ENCODE peak calls at places on chromosomes 16 and 17, in eight cellular contexts. One of them, this sample, is unnamed. For H3K9me3, the result is how much of the 10 kb centered on the place peaks cover.

GRCh38 chr17:58281511-58282011 is 826 bp upstream of the MPO start:
- DNase-seq in CD4-positive, CD25-positive, alpha-beta regulatory T cell: no peak
- DNase-seq in lower lobe of right lung: no peak
- DNase-seq in HepG2: no peak
- DNase-seq in Caco-2: no peak
- DNase-seq in PC-3: no peak
- DNase-seq in tibial artery: no peak
- DNase-seq in cardiac muscle cell: no peak
- DNase-seq in this sample: no peak

GRCh38 chr16:11796227-11797165 is 562 bp downstream of the ZC3H7A start:
- DNase-seq in PC-3: peak
- DNase-seq in tibial artery: peak
- DNase-seq in lower lobe of right lung: peak
- DNase-seq in cardiac muscle cell: peak
- DNase-seq in Caco-2: peak
- DNase-seq in CD4-positive, CD25-positive, alpha-beta regulatory T cell: peak
- DNase-seq in HepG2: peak
- DNase-seq in this sample: peak

GRCh38 chr17:38897176-38897575 is 27.3 kb downstream of the LASP1 start:
- DNase-seq in cardiac muscle cell: no peak
- DNase-seq in PC-3: no peak
- DNase-seq in Caco-2: no peak
- DNase-seq in HepG2: no peak
- DNase-seq in CD4-positive, CD25-positive, alpha-beta regulatory T cell: no peak
- DNase-seq in tibial artery: no peak
- DNase-seq in lower lobe of right lung: no peak
- DNase-seq in this sample: no peak

GRCh38 chr16:67428146-67428731 is 2.7 kb upstream of the HSD11B2 start:
- DNase-seq in Caco-2: peak
- DNase-seq in CD4-positive, CD25-positive, alpha-beta regulatory T cell: peak
- DNase-seq in HepG2: peak
- DNase-seq in cardiac muscle cell: peak
- DNase-seq in PC-3: peak
- DNase-seq in tibial artery: no peak
- DNase-seq in lower lobe of right lung: peak
- DNase-seq in this sample: no peak

GRCh38 chr17:8629371-8630226 is 926 bp downstream of the MYH10 start:
- DNase-seq in tibial artery: peak
- DNase-seq in CD4-positive, CD25-positive, alpha-beta regulatory T cell: peak
- DNase-seq in HepG2: no peak
- DNase-seq in PC-3: no peak
- DNase-seq in Caco-2: peak
- DNase-seq in cardiac muscle cell: peak
- DNase-seq in lower lobe of right lung: peak
- DNase-seq in this sample: peak

GRCh38 chr17:1169913-1170312 is 9.9 kb downstream of the ABR start:
- DNase-seq in HepG2: no peak
- DNase-seq in CD4-positive, CD25-positive, alpha-beta regulatory T cell: no peak
- DNase-seq in PC-3: no peak
- DNase-seq in lower lobe of right lung: no peak
- DNase-seq in tibial artery: no peak
- DNase-seq in Caco-2: no peak
- DNase-seq in cardiac muscle cell: no peak
- DNase-seq in this sample: no peak

GRCh38 chr17:55706808-55707773 is 15.6 kb downstream of the TMEM100 start:
- DNase-seq in PC-3: no peak
- DNase-seq in tibial artery: no peak
- DNase-seq in CD4-positive, CD25-positive, alpha-beta regulatory T cell: no peak
- DNase-seq in Caco-2: no peak
- DNase-seq in cardiac muscle cell: peak
- DNase-seq in lower lobe of right lung: no peak
- DNase-seq in HepG2: no peak
- DNase-seq in this sample: no peak

GRCh38 chr16:82995927-82996441 is 369.2 kb downstream of the CDH13 start:
- DNase-seq in HepG2: no peak
- DNase-seq in tibial artery: no peak
- DNase-seq in lower lobe of right lung: no peak
- DNase-seq in CD4-positive, CD25-positive, alpha-beta regulatory T cell: no peak
- DNase-seq in cardiac muscle cell: no peak
- DNase-seq in Caco-2: no peak
- DNase-seq in PC-3: no peak
- DNase-seq in this sample: no peak

GRCh38 chr16:10988164-10988803 is 43.9 kb downstream of the CLEC16A start:
- DNase-seq in cardiac muscle cell: no peak
- DNase-seq in CD4-positive, CD25-positive, alpha-beta regulatory T cell: peak
- DNase-seq in PC-3: peak
- DNase-seq in tibial artery: no peak
- DNase-seq in Caco-2: no peak
- DNase-seq in HepG2: no peak
- DNase-seq in lower lobe of right lung: peak
- DNase-seq in this sample: no peak

GRCh38 chr16:49737541-49737940 is 118.4 kb downstream of the ZNF423 start:
- DNase-seq in CD4-positive, CD25-positive, alpha-beta regulatory T cell: no peak
- DNase-seq in HepG2: no peak
- DNase-seq in cardiac muscle cell: no peak
- DNase-seq in PC-3: no peak
- DNase-seq in Caco-2: no peak
- DNase-seq in lower lobe of right lung: no peak
- DNase-seq in tibial artery: no peak
- DNase-seq in this sample: no peak

GRCh38 chr17:77420804-77421634 is 280.2 kb downstream of the SEC14L1 start:
- DNase-seq in tibial artery: no peak
- DNase-seq in Caco-2: no peak
- DNase-seq in PC-3: no peak
- DNase-seq in HepG2: no peak
- DNase-seq in cardiac muscle cell: peak
- DNase-seq in lower lobe of right lung: no peak
- DNase-seq in CD4-positive, CD25-positive, alpha-beta regulatory T cell: no peak
- DNase-seq in this sample: peak

GRCh38 chr17:47850373-47850691 is 631 bp downstream of the SP6 start:
- DNase-seq in PC-3: peak
- DNase-seq in lower lobe of right lung: no peak
- DNase-seq in cardiac muscle cell: no peak
- DNase-seq in tibial artery: no peak
- DNase-seq in Caco-2: no peak
- DNase-seq in CD4-positive, CD25-positive, alpha-beta regulatory T cell: no peak
- DNase-seq in HepG2: no peak
- DNase-seq in this sample: no peak

GRCh38 chr17:10127819-10128375 is 70.5 kb downstream of the GAS7 start:
- DNase-seq in HepG2: no peak
- DNase-seq in lower lobe of right lung: peak
- DNase-seq in PC-3: no peak
- DNase-seq in tibial artery: peak
- DNase-seq in cardiac muscle cell: no peak
- DNase-seq in Caco-2: no peak
- DNase-seq in CD4-positive, CD25-positive, alpha-beta regulatory T cell: no peak
- DNase-seq in this sample: no peak

GRCh38 chr16:7550096-7550495 is 217.5 kb downstream of the RBFOX1 start:
- DNase-seq in CD4-positive, CD25-positive, alpha-beta regulatory T cell: no peak
- DNase-seq in cardiac muscle cell: no peak
- DNase-seq in Caco-2: no peak
- DNase-seq in PC-3: no peak
- DNase-seq in lower lobe of right lung: no peak
- DNase-seq in tibial artery: no peak
- DNase-seq in HepG2: no peak
- DNase-seq in this sample: no peak

GRCh38 chr17:60496051-60496450 is 30.0 kb downstream of the APPBP2 start:
- DNase-seq in PC-3: no peak
- DNase-seq in Caco-2: no peak
- DNase-seq in tibial artery: no peak
- DNase-seq in CD4-positive, CD25-positive, alpha-beta regulatory T cell: no peak
- DNase-seq in lower lobe of right lung: no peak
- DNase-seq in HepG2: no peak
- DNase-seq in cardiac muscle cell: no peak
- DNase-seq in this sample: no peak
- H3K9me3 ChIP-seq in PC-3: under half
- H3K9me3 ChIP-seq in Caco-2: under half
- H3K9me3 ChIP-seq in tibial artery: under half
- H3K9me3 ChIP-seq in CD4-positive, CD25-positive, alpha-beta regulatory T cell: under half
- H3K9me3 ChIP-seq in lower lobe of right lung: under half
- H3K9me3 ChIP-seq in HepG2: under half
- H3K9me3 ChIP-seq in cardiac muscle cell: under half
- H3K9me3 ChIP-seq in this sample: under half

GRCh38 chr16:79644977-79645667 is 44.6 kb upstream of the MAF start:
- DNase-seq in cardiac muscle cell: no peak
- DNase-seq in lower lobe of right lung: no peak
- DNase-seq in CD4-positive, CD25-positive, alpha-beta regulatory T cell: no peak
- DNase-seq in tibial artery: no peak
- DNase-seq in Caco-2: no peak
- DNase-seq in HepG2: no peak
- DNase-seq in PC-3: no peak
- DNase-seq in this sample: no peak

GRCh38 chr16:79642652-79643051 is 42.1 kb upstream of the MAF start:
- DNase-seq in HepG2: no peak
- DNase-seq in lower lobe of right lung: no peak
- DNase-seq in PC-3: no peak
- DNase-seq in CD4-positive, CD25-positive, alpha-beta regulatory T cell: no peak
- DNase-seq in tibial artery: no peak
- DNase-seq in Caco-2: no peak
- DNase-seq in cardiac muscle cell: no peak
- DNase-seq in this sample: no peak

GRCh38 chr16:79638386-79639106 is 38.0 kb upstream of the MAF start:
- DNase-seq in tibial artery: no peak
- DNase-seq in PC-3: no peak
- DNase-seq in lower lobe of right lung: no peak
- DNase-seq in cardiac muscle cell: no peak
- DNase-seq in CD4-positive, CD25-positive, alpha-beta regulatory T cell: no peak
- DNase-seq in Caco-2: no peak
- DNase-seq in HepG2: no peak
- DNase-seq in this sample: no peak

GRCh38 chr16:79635488-79635887 is 35.0 kb upstream of the MAF start:
- DNase-seq in CD4-positive, CD25-positive, alpha-beta regulatory T cell: no peak
- DNase-seq in PC-3: no peak
- DNase-seq in tibial artery: no peak
- DNase-seq in cardiac muscle cell: no peak
- DNase-seq in lower lobe of right lung: no peak
- DNase-seq in Caco-2: no peak
- DNase-seq in HepG2: no peak
- DNase-seq in this sample: no peak

DNA sequence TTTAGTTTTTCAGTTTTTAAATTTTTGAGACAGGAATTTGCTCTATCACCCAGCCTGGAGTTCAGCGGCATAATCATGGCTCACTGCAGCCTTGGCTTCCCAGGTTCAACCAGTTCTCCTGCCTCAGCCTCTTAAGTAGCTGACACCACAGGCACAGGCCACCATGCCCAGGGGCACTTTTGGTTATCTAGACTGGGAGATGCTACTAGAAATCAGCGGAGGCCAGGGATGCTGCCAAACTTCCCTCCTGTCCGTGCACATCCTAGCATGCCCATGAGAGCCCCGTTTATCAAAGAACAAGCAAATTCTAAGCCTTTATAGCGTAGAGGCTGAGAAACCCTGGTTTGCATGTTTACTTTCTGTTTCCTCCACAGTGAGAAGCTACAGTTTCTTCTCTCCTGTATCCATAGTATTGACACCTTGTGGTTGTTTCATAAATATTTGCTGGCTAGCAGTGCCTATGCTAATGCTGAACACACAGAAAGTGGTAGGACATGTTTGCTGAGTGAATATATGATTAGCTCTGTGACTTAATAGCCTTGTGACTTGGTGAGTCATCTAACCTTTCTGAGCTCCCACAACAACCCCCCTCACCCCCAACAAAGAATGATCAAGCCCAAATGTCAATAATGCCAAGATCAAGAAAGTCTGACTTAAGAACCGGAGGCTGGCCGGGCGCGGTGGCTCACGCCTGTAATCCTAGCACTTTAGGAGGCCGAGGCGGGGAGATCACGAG is 39.2 kb upstream of the MAF start:
- DNase-seq in lower lobe of right lung: no peak
- DNase-seq in HepG2: no peak
- DNase-seq in tibial artery: no peak
- DNase-seq in Caco-2: no peak
- DNase-seq in PC-3: peak
- DNase-seq in CD4-positive, CD25-positive, alpha-beta regulatory T cell: peak
- DNase-seq in cardiac muscle cell: no peak
- DNase-seq in this sample: no peak
- H3K9me3 ChIP-seq in lower lobe of right lung: under half
- H3K9me3 ChIP-seq in HepG2: under half
- H3K9me3 ChIP-seq in tibial artery: under half
- H3K9me3 ChIP-seq in Caco-2: under half
- H3K9me3 ChIP-seq in PC-3: under half
- H3K9me3 ChIP-seq in CD4-positive, CD25-positive, alpha-beta regulatory T cell: under half
- H3K9me3 ChIP-seq in cardiac muscle cell: under half
- H3K9me3 ChIP-seq in this sample: under half

GRCh38 chr17:27153005-27153404 is 140.9 kb upstream of the WSB1 start:
- DNase-seq in tibial artery: no peak
- DNase-seq in Caco-2: no peak
- DNase-seq in CD4-positive, CD25-positive, alpha-beta regulatory T cell: no peak
- DNase-seq in PC-3: no peak
- DNase-seq in HepG2: no peak
- DNase-seq in cardiac muscle cell: no peak
- DNase-seq in lower lobe of right lung: no peak
- DNase-seq in this sample: no peak
- H3K9me3 ChIP-seq in tibial artery: under half
- H3K9me3 ChIP-seq in Caco-2: under half
- H3K9me3 ChIP-seq in CD4-positive, CD25-positive, alpha-beta regulatory T cell: under half
- H3K9me3 ChIP-seq in PC-3: under half
- H3K9me3 ChIP-seq in HepG2: under half
- H3K9me3 ChIP-seq in cardiac muscle cell: under half
- H3K9me3 ChIP-seq in lower lobe of right lung: under half
- H3K9me3 ChIP-seq in this sample: under half

GRCh38 chr16:35148748-35149147 is 1689.3 kb downstream of the TP53TG3F start:
- DNase-seq in CD4-positive, CD25-positive, alpha-beta regulatory T cell: no peak
- DNase-seq in Caco-2: no peak
- DNase-seq in PC-3: no peak
- DNase-seq in HepG2: no peak
- DNase-seq in cardiac muscle cell: no peak
- DNase-seq in lower lobe of right lung: no peak
- DNase-seq in tibial artery: no peak
- DNase-seq in this sample: no peak
- H3K9me3 ChIP-seq in CD4-positive, CD25-positive, alpha-beta regulatory T cell: half or more
- H3K9me3 ChIP-seq in Caco-2: under half
- H3K9me3 ChIP-seq in PC-3: under half
- H3K9me3 ChIP-seq in HepG2: half or more
- H3K9me3 ChIP-seq in cardiac muscle cell: under half
- H3K9me3 ChIP-seq in lower lobe of right lung: under half
- H3K9me3 ChIP-seq in tibial artery: under half
- H3K9me3 ChIP-seq in this sample: under half

DNA sequence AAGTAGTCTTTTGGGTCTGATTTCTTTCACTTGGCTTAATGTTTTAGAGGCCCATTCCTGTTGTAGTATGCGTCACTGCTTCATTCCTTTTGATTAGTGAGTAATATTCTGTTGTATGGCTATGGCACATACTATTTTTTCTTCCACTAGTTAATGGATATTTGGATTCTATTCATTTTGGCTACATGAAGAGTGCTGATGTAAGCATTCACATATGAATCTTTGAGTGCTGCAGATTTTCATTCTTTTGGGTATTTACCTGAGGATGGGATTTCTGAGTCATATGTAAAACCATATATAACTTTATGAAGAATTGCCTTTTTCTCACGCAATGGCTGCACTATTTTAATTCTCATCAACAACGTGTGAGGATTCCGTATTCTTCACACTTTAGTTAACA is 113.6 kb downstream of the AHSP start:
- DNase-seq in lower lobe of right lung: no peak
- DNase-seq in CD4-positive, CD25-positive, alpha-beta regulatory T cell: no peak
- DNase-seq in cardiac muscle cell: no peak
- DNase-seq in PC-3: no peak
- DNase-seq in HepG2: no peak
- DNase-seq in Caco-2: no peak
- DNase-seq in tibial artery: no peak
- DNase-seq in this sample: no peak
- H3K9me3 ChIP-seq in lower lobe of right lung: under half
- H3K9me3 ChIP-seq in CD4-positive, CD25-positive, alpha-beta regulatory T cell: under half
- H3K9me3 ChIP-seq in cardiac muscle cell: under half
- H3K9me3 ChIP-seq in PC-3: under half
- H3K9me3 ChIP-seq in HepG2: under half
- H3K9me3 ChIP-seq in Caco-2: under half
- H3K9me3 ChIP-seq in tibial artery: under half
- H3K9me3 ChIP-seq in this sample: under half

GRCh38 chr16:35691057-35691456 is 2231.6 kb downstream of the TP53TG3F start:
- DNase-seq in CD4-positive, CD25-positive, alpha-beta regulatory T cell: no peak
- DNase-seq in HepG2: no peak
- DNase-seq in Caco-2: no peak
- DNase-seq in lower lobe of right lung: no peak
- DNase-seq in tibial artery: peak
- DNase-seq in cardiac muscle cell: no peak
- DNase-seq in PC-3: no peak
- DNase-seq in this sample: no peak
- H3K9me3 ChIP-seq in CD4-positive, CD25-positive, alpha-beta regulatory T cell: half or more
- H3K9me3 ChIP-seq in HepG2: half or more
- H3K9me3 ChIP-seq in Caco-2: under half
- H3K9me3 ChIP-seq in lower lobe of right lung: under half
- H3K9me3 ChIP-seq in tibial artery: under half
- H3K9me3 ChIP-seq in cardiac muscle cell: under half
- H3K9me3 ChIP-seq in PC-3: under half
- H3K9me3 ChIP-seq in this sample: under half